ENCODE peak calls at places on chromosomes 13 and 19, in six cellular contexts. U is AG09319, V is iris pigment epithelial cell, T is brain microvascular endothelial cell, C is nephron progenitor cell, L is B cell. Y is an unnamed sample.

GRCh38 chr19:41323430-41324125 is 13.6 kb downstream of the CCDC97 start:
- DNase-seq in U (peak), V (peak), T (peak), C (peak), L (no peak), Y (peak)

GRCh38 chr13:113147206-113147605 is 11.2 kb upstream of the PROZ start:
- DNase-seq in U (no peak), V (no peak), T (no peak), C (no peak), L (no peak), Y (no peak)

GRCh38 chr19:18109731-18110671 is 12.4 kb downstream of the MAST3 start:
- DNase-seq in U (no peak), V (peak), T (no peak), C (peak), L (no peak), Y (peak)

GRCh38 chr13:79062291-79062690 is 343.8 kb downstream of the RBM26 start:
- DNase-seq in U (no peak), V (no peak), T (no peak), C (no peak), L (no peak), Y (no peak)

GRCh38 chr13:47708386-47708785 is 292.7 kb downstream of the SUCLA2 start:
- DNase-seq in U (no peak), V (peak), T (peak), C (no peak), L (no peak), Y (no peak)

GRCh38 chr13:112253631-112254030 is 122.5 kb upstream of the SPACA7 start:
- DNase-seq in U (no peak), V (no peak), T (no peak), C (no peak), L (no peak), Y (no peak)

GRCh38 chr19:6720369-6721112 is at the start of gene C3:
- DNase-seq in U (peak), V (peak), T (no peak), C (no peak), L (no peak), Y (no peak)

GRCh38 chr13:111469450-111469849 is 149.0 kb downstream of the TEX29 start:
- DNase-seq in U (no peak), V (no peak), T (no peak), C (no peak), L (no peak), Y (no peak)

GRCh38 chr19:48290341-48290922 is 20.6 kb downstream of the ZNF114 start:
- DNase-seq in U (no peak), V (peak), T (peak), C (peak), L (no peak), Y (no peak)

GRCh38 chr19:4713384-4713951 is 10.2 kb downstream of the DPP9 start:
- DNase-seq in U (peak), V (peak), T (peak), C (no peak), L (no peak), Y (no peak)

GRCh38 chr13:40204246-40204645 is 462.2 kb downstream of the FOXO1 start:
- DNase-seq in U (no peak), V (no peak), T (no peak), C (no peak), L (no peak), Y (no peak)

GRCh38 chr19:14434157-14434501 is 1.0 kb downstream of the PKN1 start:
- DNase-seq in U (no peak), V (no peak), T (no peak), C (no peak), L (peak), Y (no peak)

GRCh38 chr13:19810151-19810550 is 27.4 kb upstream of the PSPC1 start:
- DNase-seq in U (no peak), V (no peak), T (no peak), C (no peak), L (no peak), Y (no peak)

GRCh38 chr19:49167857-49168409 is 10.3 kb downstream of the TRPM4 start:
- DNase-seq in U (no peak), V (no peak), T (no peak), C (peak), L (no peak), Y (no peak)

GRCh38 chr19:12665281-12665573 is 1.3 kb downstream of the MAN2B1 start:
- DNase-seq in U (no peak), V (no peak), T (no peak), C (no peak), L (peak), Y (no peak)

GRCh38 chr13:55606045-55606665 is 1534.6 kb upstream of the PRR20A start:
- DNase-seq in U (no peak), V (no peak), T (no peak), C (no peak), L (no peak), Y (no peak)

GRCh38 chr19:36547001-36547732 is 19.1 kb upstream of the ZNF260 start:
- DNase-seq in U (no peak), V (peak), T (no peak), C (no peak), L (no peak), Y (no peak)

GRCh38 chr19:2865334-2866221 is 1.6 kb upstream of the ZNF556 start:
- DNase-seq in U (no peak), V (peak), T (no peak), C (no peak), L (no peak), Y (no peak)

GRCh38 chr19:2528543-2529173 is 52.7 kb downstream of the GADD45B start:
- DNase-seq in U (no peak), V (peak), T (no peak), C (no peak), L (no peak), Y (no peak)

GRCh38 chr13:91123456-91124127 is 223.9 kb upstream of the MIR17HG start:
- DNase-seq in U (no peak), V (no peak), T (no peak), C (no peak), L (no peak), Y (no peak)

GRCh38 chr19:40689339-40690049 is 957 bp downstream of the NUMBL start:
- DNase-seq in U (no peak), V (no peak), T (peak), C (peak), L (peak), Y (peak)

GRCh38 chr13:113390874-113391497 is 27.1 kb upstream of the GRTP1 start:
- DNase-seq in U (no peak), V (no peak), T (no peak), C (no peak), L (no peak), Y (no peak)

GRCh38 chr19:2055871-2056809 is 5.1 kb upstream of the MKNK2 start:
- DNase-seq in U (peak), V (peak), T (no peak), C (no peak), L (no peak), Y (peak)

GRCh38 chr13:98405107-98405571 is 171.8 kb downstream of the STK24 start:
- DNase-seq in U (no peak), V (peak), T (no peak), C (peak), L (no peak), Y (no peak)

GRCh38 chr13:99367106-99367616 is 60.0 kb upstream of the GPR183 start:
- DNase-seq in U (no peak), V (no peak), T (no peak), C (no peak), L (no peak), Y (no peak)

GRCh38 chr13:85228692-85229091 is 570.5 kb downstream of the SLITRK6 start:
- DNase-seq in U (no peak), V (no peak), T (no peak), C (no peak), L (no peak), Y (no peak)

GRCh38 chr19:47232422-47233211 is 1.6 kb upstream of the BBC3 start:
- DNase-seq in U (no peak), V (peak), T (peak), C (no peak), L (no peak), Y (no peak)

GRCh38 chr13:22451345-22451744 is 729.4 kb upstream of the SGCG start:
- DNase-seq in U (no peak), V (no peak), T (no peak), C (peak), L (no peak), Y (peak)

GRCh38 chr19:27580906-27581305 is 1632.0 kb downstream of the UQCRFS1 start:
- DNase-seq in U (no peak), V (no peak), T (no peak), C (no peak), L (no peak), Y (no peak)

GRCh38 chr13:49625392-49626137 is 2.7 kb upstream of the ARL11 start:
- DNase-seq in U (no peak), V (no peak), T (peak), C (peak), L (no peak), Y (no peak)

GRCh38 chr19:34051255-34051654 is 121.0 kb upstream of the LSM14A start:
- DNase-seq in U (no peak), V (no peak), T (no peak), C (no peak), L (no peak), Y (no peak)

GRCh38 chr19:47157455-47158321 is 27.1 kb downstream of the SAE1 start:
- DNase-seq in U (no peak), V (peak), T (peak), C (peak), L (peak), Y (peak)

GRCh38 chr19:11203194-11204075 is 6.1 kb upstream of the KANK2 start:
- DNase-seq in U (peak), V (peak), T (peak), C (peak), L (peak), Y (peak)

GRCh38 chr19:37718357-37718756 is 1.2 kb downstream of the ZNF607 start:
- DNase-seq in U (no peak), V (no peak), T (no peak), C (no peak), L (no peak), Y (no peak)

GRCh38 chr13:29908917-29909755 is 58.7 kb upstream of the UBL3 start:
- DNase-seq in U (no peak), V (no peak), T (no peak), C (no peak), L (no peak), Y (no peak)

GRCh38 chr13:112670864-112671263 is 19.0 kb upstream of the ATP11A start:
- DNase-seq in U (no peak), V (no peak), T (no peak), C (no peak), L (no peak), Y (no peak)

GRCh38 chr13:94712287-94712811 is at the start of gene SOX21:
- DNase-seq in U (no peak), V (no peak), T (no peak), C (peak), L (no peak), Y (no peak)